ENCODE peak calls at places on chromosomes 11 and 22, in ten cellular contexts. E is SJCRH30; Y is naive thymus-derived CD4-positive, alpha-beta T cell; K is left ventricle myocardium inferior; Q is heart left ventricle; S is IMR-90; F is tibial artery; A is suprapubic skin; W is colonic mucosa; C is effector memory CD4-positive, alpha-beta T cell. O is an unnamed sample.
A peak's percentile ranks its signal among the peaks of the same experiment; 100 is the strongest.

GRCh38 chr22:29148036-29148435 is 57.7 kb upstream of the EMID1 start:
- DNase-seq in A (peak; percentile 39), F (no peak), S (no peak), E (no peak), Q (no peak), W (no peak), Y (no peak), C (no peak), K (no peak), O (no peak)

GRCh38 chr11:116386118-116386699 is 386.6 kb downstream of the BUD13 start:
- DNase-seq in K (no peak), S (no peak), F (no peak), Y (no peak), Q (no peak), A (no peak), C (no peak), W (no peak), E (no peak), O (no peak)

GRCh38 chr11:27722117-27722844 is 22.0 kb upstream of the BDNF start:
- DNase-seq in A (no peak), C (no peak), F (no peak), W (no peak), Q (no peak), S (peak; percentile 68), Y (no peak), K (no peak), E (no peak), O (no peak)

GRCh38 chr11:16611395-16612233 is 126.8 kb upstream of the C11orf58 start:
- DNase-seq in S (no peak), C (no peak), Y (no peak), E (no peak), Q (no peak), F (no peak), W (no peak), A (no peak), K (no peak), O (no peak)

GRCh38 chr11:57251491-57252104 is 14.5 kb upstream of the APLNR start:
- DNase-seq in E (peak; percentile 53), Y (no peak), A (no peak), W (no peak), K (peak; percentile 33), F (no peak), Q (no peak), S (peak; percentile 47), C (no peak), O (no peak)

GRCh38 chr11:19077965-19078364 is 17.4 kb upstream of the MRGPRX2 start:
- DNase-seq in S (no peak), C (no peak), K (no peak), W (peak; percentile 6), E (no peak), Q (no peak), Y (no peak), A (no peak), F (no peak), O (no peak)

GRCh38 chr11:15805726-15806125 is 550.6 kb downstream of the SOX6 start:
- DNase-seq in S (no peak), K (no peak), W (no peak), Y (no peak), E (no peak), C (no peak), Q (no peak), A (no peak), F (no peak), O (no peak)

GRCh38 chr11:47499614-47500013 is 50.7 kb upstream of the RAPSN start:
- DNase-seq in Y (no peak), C (no peak), E (no peak), W (no peak), S (no peak), Q (no peak), A (no peak), K (no peak), F (no peak), O (no peak)

GRCh38 chr22:17370036-17370765 is 941 bp downstream of the CECR2 start:
- DNase-seq in C (no peak), W (no peak), A (no peak), Q (peak; percentile 67), E (peak; percentile 59), F (no peak), S (no peak), K (peak; percentile 37), Y (no peak), O (no peak)

GRCh38 chr11:125279680-125280079 is 115.1 kb downstream of the PKNOX2 start:
- DNase-seq in K (no peak), F (no peak), E (no peak), Y (no peak), Q (no peak), S (no peak), C (no peak), A (no peak), W (no peak), O (no peak)

GRCh38 chr22:47012589-47013365 is 250.3 kb downstream of the TBC1D22A start:
- DNase-seq in S (peak; percentile 77), Q (no peak), E (no peak), W (no peak), A (no peak), Y (no peak), F (no peak), K (no peak), C (no peak), O (no peak)

GRCh38 chr11:133825666-133826065 is 19.6 kb downstream of the SPATA19 start:
- DNase-seq in C (no peak), Y (no peak), W (no peak), S (no peak), A (no peak), Q (no peak), E (no peak), K (no peak), F (no peak), O (no peak)

DNA sequence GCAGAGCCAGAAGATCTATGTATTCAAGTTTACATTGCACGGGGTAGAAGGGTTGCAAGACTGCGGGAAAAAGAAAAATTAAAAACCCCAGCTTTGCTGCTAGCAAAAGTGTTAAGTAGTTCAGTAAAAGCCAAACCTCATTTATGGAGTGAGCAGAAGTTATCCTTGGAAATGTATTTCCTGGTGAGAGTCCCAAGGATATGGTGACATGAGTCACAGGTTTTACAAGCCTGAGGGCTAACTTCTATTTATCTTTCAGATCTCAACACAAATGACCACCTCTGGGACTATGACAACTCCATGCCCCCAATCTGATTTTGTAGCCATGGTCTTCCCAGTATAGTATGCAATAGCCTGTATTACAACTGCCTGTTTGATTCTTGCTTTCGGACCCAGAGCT is 26.1 kb downstream of the ABTB2 start:
- DNase-seq in A (no peak), F (no peak), S (no peak), E (no peak), K (no peak), Q (no peak), Y (no peak), W (no peak), C (no peak), O (no peak)
- H3K4me1 ChIP-seq in A (peaks cover 12% of the 10 kb centered on the region), F (no peaks in the 10 kb centered on the region), S (peaks cover 2% of the 10 kb centered on the region), E (peaks cover 3% of the 10 kb centered on the region), K (peaks cover 58% of the 10 kb centered on the region), Q (no peaks in the 10 kb centered on the region), Y (no peaks in the 10 kb centered on the region), W (peaks cover 11% of the 10 kb centered on the region), C (no peaks in the 10 kb centered on the region), O (no peaks in the 10 kb centered on the region)

GRCh38 chr11:112213753-112214152 is 12.5 kb upstream of the PTS start:
- DNase-seq in Y (no peak), S (peak; percentile 61), E (no peak), K (no peak), Q (no peak), W (no peak), C (no peak), A (no peak), F (no peak), O (no peak)

GRCh38 chr11:112212290-112212689 is 13.9 kb upstream of the PTS start:
- DNase-seq in A (no peak), S (peak; percentile 20), W (no peak), F (no peak), K (no peak), E (no peak), C (no peak), Y (no peak), Q (no peak), O (no peak)

GRCh38 chr11:112211556-112211955 is 14.7 kb upstream of the PTS start:
- DNase-seq in S (no peak), Q (no peak), A (no peak), Y (no peak), W (no peak), E (no peak), K (no peak), F (no peak), C (no peak), O (no peak)

GRCh38 chr11:112210890-112211289 is 15.3 kb upstream of the PTS start:
- DNase-seq in C (no peak), Q (no peak), E (no peak), W (no peak), Y (no peak), K (no peak), A (no peak), F (no peak), S (no peak), O (no peak)

DNA sequence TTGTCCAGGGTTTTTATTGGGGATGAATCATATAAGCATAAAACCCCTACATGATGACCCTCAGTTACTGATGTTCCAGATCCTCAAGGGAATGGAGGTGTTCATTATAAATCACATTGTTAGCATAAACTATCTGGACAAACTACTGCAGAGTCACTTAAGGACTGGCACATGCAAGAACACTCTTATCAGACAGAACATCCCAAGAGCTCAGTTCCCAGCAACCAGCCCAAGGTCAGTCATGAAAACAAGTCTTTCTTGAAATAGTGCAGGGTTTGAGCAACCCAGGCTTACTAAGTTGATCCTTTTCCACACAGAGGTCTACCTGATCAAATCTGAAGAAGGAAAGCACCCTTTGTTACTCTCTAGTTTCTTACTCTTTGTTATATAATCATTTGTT is 13.5 kb upstream of the PTS start:
- DNase-seq in Q (no peak), K (no peak), C (no peak), E (no peak), F (no peak), W (no peak), A (no peak), S (no peak), Y (no peak), O (no peak)
- H3K4me1 ChIP-seq in Q (no peaks in the 10 kb centered on the region), K (peaks cover 10% of the 10 kb centered on the region), C (no peaks in the 10 kb centered on the region), E (no peaks in the 10 kb centered on the region), F (no peaks in the 10 kb centered on the region), W (no peaks in the 10 kb centered on the region), A (no peaks in the 10 kb centered on the region), S (peaks cover 18% of the 10 kb centered on the region), Y (no peaks in the 10 kb centered on the region), O (no peaks in the 10 kb centered on the region)

DNA sequence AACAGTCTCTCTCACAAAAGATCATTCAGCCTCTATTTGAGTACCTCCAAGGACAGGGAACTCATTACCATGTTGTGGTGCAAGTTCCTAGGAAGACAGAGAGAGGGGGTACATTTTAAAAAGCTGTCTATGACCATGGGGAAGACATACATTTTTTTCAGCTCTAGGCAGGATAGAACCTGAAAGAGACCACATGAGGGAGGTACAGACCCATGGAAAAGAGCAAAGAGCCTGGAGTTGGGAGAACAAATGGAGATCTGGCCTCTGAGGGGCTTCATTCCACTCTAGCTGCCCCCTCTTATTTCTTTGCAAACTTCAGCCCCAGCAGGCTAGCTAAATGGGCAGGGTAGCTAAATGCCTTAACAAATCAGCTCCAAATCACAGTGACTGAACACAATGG is 36.3 kb downstream of the KCNC1 start:
- DNase-seq in A (no peak), Q (no peak), W (no peak), K (no peak), Y (no peak), C (no peak), F (no peak), E (no peak), S (peak; percentile 27), O (no peak)
- H3K4me1 ChIP-seq in A (no peaks in the 10 kb centered on the region), Q (no peaks in the 10 kb centered on the region), W (peaks cover 8% of the 10 kb centered on the region), K (no peaks in the 10 kb centered on the region), Y (no peaks in the 10 kb centered on the region), C (no peaks in the 10 kb centered on the region), F (no peaks in the 10 kb centered on the region), E (no peaks in the 10 kb centered on the region), S (no peaks in the 10 kb centered on the region), O (peaks cover 5% of the 10 kb centered on the region)

GRCh38 chr11:66418168-66418985 is 2.5 kb upstream of the NPAS4 start:
- DNase-seq in Q (peak; percentile 78), A (no peak), S (peak; percentile 97), Y (peak; percentile 25), C (peak; percentile 13), W (peak; percentile 55), E (peak; percentile 73), K (peak; percentile 80), F (peak; percentile 77), O (peak; percentile 81)
- H3K4me1 ChIP-seq in Q (no peaks in the 10 kb centered on the region), A (peaks cover 14% of the 10 kb centered on the region), S (peaks cover 3% of the 10 kb centered on the region), Y (no peaks in the 10 kb centered on the region), C (no peaks in the 10 kb centered on the region), W (no peaks in the 10 kb centered on the region), E (no peaks in the 10 kb centered on the region), K (peaks cover 53% of the 10 kb centered on the region), F (no peaks in the 10 kb centered on the region), O (peaks cover 20% of the 10 kb centered on the region)